ENCODE peak calls at places on chromosome 22, in ten cellular contexts. M, K, I, D, S, J, H, T, R and N are unnamed samples.

GRCh38 chr22:29480512-29481264 is 670 bp downstream of the NEFH start:
- DNase-seq in M (peak; percentile 55), K (peak; percentile 12), I (peak; percentile 5), D (peak; percentile 83), S (no peak), J (peak; percentile 60), H (peak; percentile 35), T (peak; percentile 56), R (peak; percentile 88), N (no peak)

GRCh38 chr22:38872831-38873248 is 824 bp upstream of the CBX6 start:
- DNase-seq in M (peak; percentile 81), K (no peak), I (no peak), D (no peak), S (no peak), J (peak; percentile 49), H (peak; percentile 49), T (peak; percentile 71), R (peak; percentile 87), N (peak; percentile 46)

GRCh38 chr22:37896181-37896592 is 9.9 kb upstream of the MICALL1 start:
- DNase-seq in M (no peak), K (peak; percentile 26), I (peak; percentile 53), D (peak; percentile 41), S (no peak), J (no peak), H (no peak), T (no peak), R (no peak), N (no peak)

GRCh38 chr22:25373961-25374360 is 154.5 kb downstream of the CRYBB2 start:
- DNase-seq in M (no peak), K (no peak), I (no peak), D (no peak), S (no peak), J (no peak), H (no peak), T (no peak), R (no peak), N (no peak)

GRCh38 chr22:32058656-32059280 is 15.7 kb downstream of the SLC5A1 start:
- DNase-seq in M (no peak), K (no peak), I (no peak), D (no peak), S (no peak), J (peak; percentile 14), H (peak; percentile 58), T (no peak), R (peak; percentile 36), N (no peak)

GRCh38 chr22:46259374-46259773 is 3.8 kb downstream of the PKDREJ start:
- DNase-seq in M (no peak), K (no peak), I (no peak), D (no peak), S (no peak), J (no peak), H (no peak), T (no peak), R (no peak), N (no peak)

GRCh38 chr22:27714076-27714475 is 87.5 kb downstream of the MN1 start:
- DNase-seq in M (no peak), K (no peak), I (no peak), D (no peak), S (no peak), J (no peak), H (no peak), T (no peak), R (no peak), N (no peak)

GRCh38 chr22:44668190-44668885 is 33.7 kb upstream of the PRR5 start:
- DNase-seq in M (peak; percentile 60), K (peak; percentile 45), I (peak; percentile 28), D (no peak), S (no peak), J (no peak), H (no peak), T (peak; percentile 81), R (peak; percentile 63), N (no peak)

GRCh38 chr22:39184586-39185577 is 32.4 kb upstream of the CBX7 start:
- DNase-seq in M (peak; percentile 46), K (no peak), I (no peak), D (no peak), S (no peak), J (peak; percentile 50), H (peak; percentile 80), T (peak; percentile 73), R (no peak), N (no peak)

GRCh38 chr22:28006271-28006670 is 87.2 kb upstream of the PITPNB start:
- DNase-seq in M (no peak), K (no peak), I (no peak), D (no peak), S (no peak), J (peak; percentile 55), H (no peak), T (peak; percentile 43), R (no peak), N (no peak)

GRCh38 chr22:42190274-42190673 is 59.7 kb upstream of the CYP2D6 start:
- DNase-seq in M (no peak), K (no peak), I (no peak), D (no peak), S (no peak), J (peak; percentile 30), H (peak; percentile 36), T (no peak), R (no peak), N (peak; percentile 38)

GRCh38 chr22:46574993-46575914 is 37.8 kb upstream of the CELSR1 start:
- DNase-seq in M (peak; percentile 65), K (no peak), I (no peak), D (no peak), S (no peak), J (no peak), H (no peak), T (no peak), R (no peak), N (no peak)

GRCh38 chr22:28208797-28209196 is 289.7 kb upstream of the PITPNB start:
- DNase-seq in M (no peak), K (no peak), I (no peak), D (no peak), S (no peak), J (no peak), H (no peak), T (no peak), R (no peak), N (no peak)

GRCh38 chr22:47215851-47216250 is 453.4 kb downstream of the TBC1D22A start:
- DNase-seq in M (no peak), K (no peak), I (no peak), D (no peak), S (no peak), J (no peak), H (no peak), T (no peak), R (no peak), N (no peak)

GRCh38 chr22:48167238-48167637 is 1404.8 kb downstream of the TBC1D22A start:
- DNase-seq in M (no peak), K (no peak), I (no peak), D (no peak), S (no peak), J (no peak), H (no peak), T (no peak), R (peak; percentile 75), N (no peak)

GRCh38 chr22:35054064-35054463 is 11.9 kb upstream of the ISX start:
- DNase-seq in M (no peak), K (no peak), I (no peak), D (peak; percentile 24), S (no peak), J (no peak), H (no peak), T (no peak), R (no peak), N (no peak)

GRCh38 chr22:49398115-49398514 is 429.6 kb downstream of the BRD1 start:
- DNase-seq in M (no peak), K (no peak), I (no peak), D (no peak), S (no peak), J (no peak), H (no peak), T (no peak), R (no peak), N (no peak)

GRCh38 chr22:24758164-24758799 is 16.2 kb downstream of the PIWIL3 start:
- DNase-seq in M (no peak), K (peak; percentile 47), I (peak; percentile 46), D (no peak), S (no peak), J (peak; percentile 27), H (peak; percentile 50), T (peak; percentile 52), R (peak; percentile 75), N (peak; percentile 59)